ENCODE peak calls at places on chromosomes 13 and 19, in nine cellular contexts. V, Z, U, S, H, P, J, M and T are unnamed samples.

GRCh38 chr19:5293607-5294089 is 47.0 kb downstream of the PTPRS start:
- DNase-seq in V (no peak), Z (no peak), U (peak; percentile 66), S (no peak), H (no peak), P (no peak), J (no peak), M (no peak), T (no peak)

GRCh38 chr19:41552558-41552957 is 23.4 kb upstream of the CEACAM21 start:
- DNase-seq in V (peak; percentile 53), Z (no peak), U (no peak), S (no peak), H (no peak), P (no peak), J (peak; percentile 43), M (peak; percentile 65), T (no peak)

GRCh38 chr13:75670496-75670895 is 34.4 kb downstream of the LMO7 start:
- DNase-seq in V (no peak), Z (no peak), U (no peak), S (no peak), H (no peak), P (no peak), J (no peak), M (no peak), T (no peak)

GRCh38 chr13:108268713-108269112 is 805 bp upstream of the TNFSF13B start:
- DNase-seq in V (no peak), Z (no peak), U (no peak), S (no peak), H (no peak), P (no peak), J (no peak), M (peak; percentile 3), T (no peak)

GRCh38 chr13:33150146-33150545 is 133.9 kb downstream of the KL start:
- DNase-seq in V (no peak), Z (no peak), U (no peak), S (no peak), H (no peak), P (no peak), J (no peak), M (no peak), T (peak; percentile 37)

GRCh38 chr19:4352701-4353121 is 9.3 kb downstream of the MPND start:
- DNase-seq in V (no peak), Z (no peak), U (peak; percentile 81), S (no peak), H (peak; percentile 53), P (peak; percentile 62), J (peak; percentile 75), M (peak; percentile 47), T (peak; percentile 62)

GRCh38 chr13:36912983-36913382 is 7.1 kb downstream of the SMAD9 start:
- DNase-seq in V (no peak), Z (no peak), U (no peak), S (no peak), H (no peak), P (no peak), J (no peak), M (no peak), T (no peak)

GRCh38 chr19:14470031-14470876 is 4.9 kb downstream of the PTGER1 start:
- DNase-seq in V (no peak), Z (no peak), U (no peak), S (no peak), H (no peak), P (no peak), J (no peak), M (no peak), T (no peak)

GRCh38 chr19:33296473-33297060 is 5.8 kb downstream of the CEBPA start:
- DNase-seq in V (no peak), Z (no peak), U (no peak), S (no peak), H (no peak), P (no peak), J (no peak), M (no peak), T (no peak)

GRCh38 chr19:31351212-31352193 is 2.3 kb upstream of the TSHZ3 start:
- DNase-seq in V (no peak), Z (no peak), U (no peak), S (no peak), H (no peak), P (no peak), J (no peak), M (no peak), T (peak; percentile 29)

GRCh38 chr19:4803736-4804695 is 12.5 kb downstream of the FEM1A start:
- DNase-seq in V (peak; percentile 83), Z (peak; percentile 66), U (peak; percentile 84), S (no peak), H (peak; percentile 61), P (peak; percentile 51), J (peak; percentile 83), M (peak; percentile 32), T (peak; percentile 62)

GRCh38 chr13:78759704-78760103 is 100.7 kb upstream of the OBI1 start:
- DNase-seq in V (no peak), Z (no peak), U (peak; percentile 4), S (no peak), H (no peak), P (no peak), J (no peak), M (no peak), T (peak; percentile 26)

GRCh38 chr13:107190065-107190464 is 622.1 kb upstream of the ARGLU1 start:
- DNase-seq in V (no peak), Z (no peak), U (no peak), S (no peak), H (no peak), P (no peak), J (no peak), M (no peak), T (no peak)

GRCh38 chr19:3028305-3029069 is 593 bp downstream of the TLE2 start:
- DNase-seq in V (no peak), Z (no peak), U (no peak), S (no peak), H (no peak), P (no peak), J (no peak), M (no peak), T (no peak)

GRCh38 chr13:80141114-80141849 is 199.6 kb downstream of the SPRY2 start:
- DNase-seq in V (no peak), Z (no peak), U (no peak), S (peak; percentile 68), H (no peak), P (no peak), J (no peak), M (no peak), T (no peak)

GRCh38 chr19:7989071-7989575 is 16.3 kb downstream of the ELAVL1 start:
- DNase-seq in V (no peak), Z (no peak), U (no peak), S (no peak), H (no peak), P (no peak), J (no peak), M (no peak), T (no peak)